ENCODE peak calls at places on chromosomes 12 and 14, in nine cellular contexts. L, D, X, M, P, H, V, A and Y are unnamed samples.

GRCh38 chr12:114448618-114448933 is 42.6 kb upstream of the TBX5 start:
- DNase-seq in P (no peak), H (no peak), D (no peak), A (no peak), M (no peak), X (no peak), L (no peak), V (no peak), Y (no peak)

GRCh38 chr14:67079836-67080235 is 109.4 kb upstream of the GARIN2 start:
- DNase-seq in V (no peak), L (no peak), A (no peak), D (no peak), M (no peak), H (no peak), P (no peak), X (no peak), Y (no peak)

GRCh38 chr14:34224221-34224620 is 237.8 kb downstream of the SPTSSA start:
- DNase-seq in X (no peak), D (no peak), L (no peak), V (no peak), P (no peak), H (no peak), M (no peak), A (no peak), Y (no peak)

GRCh38 chr14:32256606-32257005 is 53.5 kb upstream of the RNU6-8 start:
- DNase-seq in D (no peak), H (no peak), M (peak; percentile 12), A (no peak), V (no peak), L (no peak), X (no peak), P (no peak), Y (no peak)

GRCh38 chr14:98140862-98141261 is 1131.1 kb downstream of the BCL11B start:
- DNase-seq in M (no peak), H (no peak), V (no peak), A (no peak), L (no peak), P (no peak), X (no peak), D (no peak), Y (no peak)

GRCh38 chr12:56286044-56286830 is 13.9 kb downstream of the CS start:
- DNase-seq in V (no peak), L (no peak), M (no peak), H (no peak), A (no peak), D (no peak), P (no peak), X (no peak), Y (no peak)

GRCh38 chr12:70236990-70237389 is 6.2 kb upstream of the CNOT2 start:
- DNase-seq in X (no peak), M (no peak), D (no peak), V (no peak), P (no peak), H (no peak), L (no peak), A (no peak), Y (no peak)

GRCh38 chr14:61460853-61461611 is 139.7 kb downstream of the PRKCH start:
- DNase-seq in A (no peak), V (no peak), P (no peak), L (peak; percentile 91), H (no peak), M (no peak), X (no peak), D (no peak), Y (no peak)

GRCh38 chr14:72164420-72165150 is 232.4 kb downstream of the RGS6 start:
- DNase-seq in L (no peak), H (no peak), M (no peak), A (no peak), P (no peak), D (no peak), V (no peak), X (no peak), Y (no peak)

GRCh38 chr12:124938606-124939427 is 24.4 kb upstream of the UBC start:
- DNase-seq in D (no peak), X (no peak), A (peak; percentile 16), P (peak; percentile 85), H (peak; percentile 81), M (peak; percentile 79), L (peak; percentile 84), V (no peak), Y (no peak)

GRCh38 chr12:131309700-131310099 is 356.0 kb downstream of the ADGRD1 start:
- DNase-seq in V (no peak), D (no peak), M (no peak), X (no peak), H (no peak), P (no peak), A (no peak), L (no peak), Y (no peak)

GRCh38 chr12:114933428-114934160 is 249.6 kb upstream of the TBX3 start:
- DNase-seq in M (peak; percentile 59), A (no peak), H (no peak), X (peak; percentile 38), D (no peak), V (no peak), L (peak; percentile 83), P (no peak), Y (no peak)

GRCh38 chr12:111180830-111181726 is 187.8 kb downstream of the PHETA1 start:
- DNase-seq in P (peak; percentile 35), X (no peak), V (no peak), M (no peak), D (peak; percentile 66), A (no peak), L (no peak), H (peak; percentile 5), Y (no peak)

DNA sequence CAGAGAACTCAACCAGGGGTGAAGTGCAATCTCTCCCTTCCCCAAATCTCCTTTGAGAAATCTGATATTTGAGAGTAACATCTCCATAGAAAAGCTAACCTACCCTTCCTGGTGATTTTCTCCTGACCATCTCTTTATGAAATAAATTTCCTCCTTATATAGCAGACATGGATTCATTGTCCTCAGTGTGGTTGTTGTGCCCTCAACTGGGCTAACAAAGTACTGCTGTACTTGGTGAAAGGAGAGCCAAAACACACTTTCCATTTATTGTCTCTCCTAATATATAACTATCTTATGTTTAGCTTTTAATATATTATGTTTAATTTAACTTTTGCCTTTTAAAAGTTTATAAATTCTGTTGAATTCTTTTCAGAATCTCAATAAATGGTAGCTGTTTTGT is 65.1 kb upstream of the SLCO1B1 start:
- DNase-seq in H (no peak), V (no peak), M (no peak), P (no peak), D (no peak), L (no peak), X (no peak), A (no peak), Y (no peak)
- TF ChIP-seq CTCF in H (no peak), V (peak; percentile 55), M (no peak), P (peak; percentile 29), D (no peak), L (no peak), X (no peak), A (no peak), Y (no peak)

GRCh38 chr12:123744836-123745235 is 17.3 kb upstream of the DNAH10 start:
- DNase-seq in P (no peak), X (no peak), L (no peak), D (no peak), H (no peak), V (no peak), A (no peak), M (no peak), Y (no peak)
- TF ChIP-seq CTCF in P (no peak), X (no peak), L (no peak), D (no peak), H (peak; percentile 24), V (no peak), A (no peak), M (no peak), Y (no peak)

GRCh38 chr14:80977103-80977728 is 21.8 kb downstream of the TSHR start:
- DNase-seq in X (no peak), V (no peak), M (no peak), H (no peak), D (no peak), A (no peak), P (peak; percentile 38), L (no peak), Y (no peak)
- TF ChIP-seq CTCF in X (no peak), V (no peak), M (no peak), H (no peak), D (no peak), A (no peak), P (no peak), L (no peak), Y (no peak)

DNA sequence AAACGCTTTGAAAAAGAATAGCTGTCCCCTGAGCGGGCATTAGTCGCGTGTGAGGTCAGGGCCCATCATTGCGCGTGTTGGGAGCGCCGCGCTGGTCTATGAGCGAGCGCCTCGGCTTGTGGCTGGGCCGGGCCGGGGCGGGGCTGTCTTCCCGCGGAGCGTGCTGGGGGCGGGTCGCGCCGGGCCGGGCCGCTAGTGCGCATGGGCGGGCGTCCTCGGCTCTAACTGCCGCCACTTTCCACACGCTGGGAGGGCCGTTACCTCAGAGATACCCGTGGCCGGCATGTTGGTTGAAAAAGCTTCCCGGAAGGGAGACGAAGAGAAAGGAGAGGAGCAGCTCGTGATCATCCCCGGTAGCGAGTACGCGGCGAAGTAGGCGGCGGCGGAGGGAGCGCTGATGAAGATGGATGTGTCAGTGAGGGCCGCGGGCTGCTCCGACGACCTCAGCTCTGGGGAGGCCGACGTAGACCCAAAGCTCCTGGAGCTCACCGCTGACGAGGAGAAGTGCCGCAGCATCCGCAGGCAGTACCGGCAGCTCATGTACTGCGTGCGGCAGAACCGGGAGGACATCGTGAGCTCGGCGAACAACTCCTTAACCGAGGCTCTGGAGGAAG is at the start of gene EID3:
- DNase-seq in V (peak; percentile 55), P (peak; percentile 89), D (peak; percentile 92), A (peak; percentile 89), X (no peak), L (peak; percentile 71), H (no peak), M (peak; percentile 54), Y (peak; percentile 92)
- TF ChIP-seq CTCF in V (no peak), P (no peak), D (no peak), A (no peak), X (no peak), L (no peak), H (no peak), M (no peak), Y (no peak)

GRCh38 chr12:54173066-54173726 is 15.6 kb downstream of the SMUG1 start:
- DNase-seq in H (no peak), M (no peak), D (no peak), L (peak; percentile 39), P (peak; percentile 34), X (no peak), A (peak; percentile 63), V (peak; percentile 22), Y (no peak)

GRCh38 chr12:54166543-54167499 is 22.0 kb downstream of the SMUG1 start:
- DNase-seq in P (no peak), X (no peak), D (no peak), V (no peak), H (no peak), M (no peak), A (no peak), L (no peak), Y (no peak)

GRCh38 chr12:54172102-54172630 is 16.6 kb downstream of the SMUG1 start:
- DNase-seq in L (no peak), H (no peak), X (no peak), M (no peak), P (no peak), D (no peak), V (no peak), A (no peak), Y (no peak)

GRCh38 chr12:54167500-54167896 is 21.3 kb downstream of the SMUG1 start:
- DNase-seq in H (no peak), L (no peak), X (no peak), A (no peak), V (no peak), D (no peak), P (no peak), M (no peak), Y (no peak)

GRCh38 chr12:54169036-54169435 is 19.7 kb downstream of the SMUG1 start:
- DNase-seq in V (no peak), X (no peak), P (no peak), H (no peak), M (no peak), A (no peak), L (no peak), D (no peak), Y (no peak)
- TF ChIP-seq CTCF in V (no peak), X (peak; percentile 13), P (no peak), H (peak; percentile 27), M (no peak), A (no peak), L (no peak), D (no peak), Y (no peak)